ENCODE peak calls at places on chromosomes 4 and X, in four cellular contexts. Z is H9, J is fibroblast of lung, Y is GM23248. A is an unnamed sample.

GRCh38 chr4:81651500-81651899 is 179.8 kb upstream of the RASGEF1B start:
- DNase-seq in Z (no peak), Y (peak; percentile 17), J (no peak), A (peak; percentile 69)

GRCh38 chrX:45771114-45771513 is 570.4 kb upstream of the DIPK2B start:
- DNase-seq in J (peak; percentile 94), Z (no peak), Y (peak; percentile 91), A (peak; percentile 93)

GRCh38 chr4:113872426-113873260 is 106.8 kb downstream of the ARSJ start:
- DNase-seq in Z (no peak), Y (peak; percentile 49), J (no peak), A (no peak)

GRCh38 chr4:664713-665231 is 9.3 kb downstream of the ATP5ME start:
- DNase-seq in Y (no peak), J (no peak), Z (peak; percentile 24), A (no peak)

GRCh38 chr4:3074846-3075651 is 568 bp downstream of the HTT start:
- DNase-seq in J (peak; percentile 45), Z (peak; percentile 83), Y (peak; percentile 89), A (peak; percentile 65)

GRCh38 chr4:176995-177394 is 52.7 kb downstream of the ZNF718 start:
- DNase-seq in Y (no peak), J (no peak), Z (no peak), A (no peak)

GRCh38 chrX:136055651-136056221 is 70.5 kb downstream of the SLC9A6 start:
- DNase-seq in Y (peak; percentile 86), Z (no peak), J (peak; percentile 94), A (no peak)

GRCh38 chr4:104966349-104967033 is 180.2 kb upstream of the TET2 start:
- DNase-seq in Z (no peak), Y (no peak), J (peak; percentile 21), A (peak; percentile 26)

GRCh38 chrX:13472975-13473665 is 96.3 kb upstream of the EGFL6 start:
- DNase-seq in J (no peak), Y (peak; percentile 32), Z (no peak), A (no peak)

GRCh38 chr4:1183985-1184773 is 11.8 kb upstream of the SPON2 start:
- DNase-seq in J (peak; percentile 39), Y (no peak), Z (no peak), A (no peak)

GRCh38 chr4:1309261-1310010 is 19.7 kb downstream of the MAEA start:
- DNase-seq in J (peak; percentile 93), Z (peak; percentile 99), Y (peak; percentile 92), A (peak; percentile 88)

GRCh38 chr4:147430111-147430510 is 50.8 kb upstream of the EDNRA start:
- DNase-seq in Y (no peak), Z (no peak), J (no peak), A (no peak)

GRCh38 chr4:37908488-37909343 is 17.8 kb downstream of the TBC1D1 start:
- DNase-seq in Z (no peak), J (peak; percentile 63), Y (peak; percentile 38), A (peak; percentile 28)

GRCh38 chr4:165094873-165095272 is 17.8 kb downstream of the TMEM192 start:
- DNase-seq in Y (no peak), J (no peak), Z (no peak), A (no peak)

GRCh38 chrX:41209853-41210252 is 124.1 kb upstream of the DDX3X start:
- DNase-seq in J (no peak), Z (no peak), Y (no peak), A (no peak)

GRCh38 chr4:53861856-53862610 is 202.4 kb downstream of the CHIC2 start:
- DNase-seq in Y (peak; percentile 97), J (peak; percentile 93), Z (no peak), A (peak; percentile 67)

GRCh38 chrX:118212817-118213183 is 96.2 kb upstream of the KLHL13 start:
- DNase-seq in J (no peak), Y (no peak), Z (no peak), A (no peak)

GRCh38 chrX:2610246-2611170 is 80.6 kb upstream of the CD99 start:
- DNase-seq in Y (peak; percentile 63), J (peak; percentile 12), Z (no peak), A (no peak)

GRCh38 chrX:152138388-152138784 is at the start of gene MAGEA10:
- DNase-seq in Z (no peak), Y (no peak), J (no peak), A (no peak)

GRCh38 chr4:54902261-54902660 is 223.1 kb downstream of the KDR start:
- DNase-seq in J (no peak), Z (no peak), Y (peak; percentile 46), A (peak; percentile 85)

GRCh38 chrX:100731441-100732281 is at the start of gene SYTL4:
- DNase-seq in Y (peak; percentile 46), Z (peak; percentile 48), J (no peak), A (no peak)

GRCh38 chrX:71053217-71053621 is 14.9 kb downstream of the SNX12 start:
- DNase-seq in Y (no peak), Z (peak; percentile 90), J (peak; percentile 32), A (no peak)

GRCh38 chrX:17032351-17032750 is 85.9 kb downstream of the REPS2 start:
- DNase-seq in Z (no peak), J (peak; percentile 92), Y (peak; percentile 59), A (peak; percentile 79)

GRCh38 chrX:69597399-69597798 is 18.5 kb upstream of the EDA start:
- DNase-seq in Z (no peak), J (no peak), Y (no peak), A (no peak)

GRCh38 chrX:119381349-119381944 is 17.7 kb upstream of the SLC25A43 start:
- DNase-seq in Z (no peak), Y (no peak), J (no peak), A (no peak)

GRCh38 chr4:8844976-8845690 is 26.5 kb downstream of the HMX1 start:
- DNase-seq in Z (no peak), Y (no peak), J (no peak), A (no peak)

GRCh38 chr4:72216539-72217277 is 184.9 kb downstream of the NPFFR2 start:
- DNase-seq in J (no peak), Y (no peak), Z (no peak), A (no peak)

GRCh38 chr4:153790962-153791551 is 2.2 kb upstream of the SFRP2 start:
- DNase-seq in Y (peak; percentile 75), Z (peak; percentile 91), J (no peak), A (no peak)

GRCh38 chr4:165756831-165757230 is 116.2 kb upstream of the TLL1 start:
- DNase-seq in Z (no peak), J (no peak), Y (no peak), A (no peak)

GRCh38 chrX:10329984-10330383 is 173.2 kb downstream of the CLCN4 start:
- DNase-seq in J (no peak), Y (no peak), Z (no peak), A (no peak)

GRCh38 chr4:173403051-173403450 is 4.1 kb upstream of the SCRG1 start:
- DNase-seq in Z (no peak), J (no peak), Y (peak; percentile 54), A (peak; percentile 32)

GRCh38 chr4:18033111-18034085 is 11.8 kb upstream of the LCORL start:
- DNase-seq in Z (no peak), Y (peak; percentile 37), J (peak; percentile 53), A (no peak)

GRCh38 chrX:24241822-24242648 is 71.8 kb downstream of the SUPT20HL2 start:
- DNase-seq in J (peak; percentile 49), Z (no peak), Y (peak; percentile 41), A (no peak)

GRCh38 chrX:69109706-69110635 is 55.3 kb downstream of the PJA1 start:
- DNase-seq in J (peak; percentile 31), Y (peak; percentile 76), Z (peak; percentile 33), A (peak; percentile 84)

GRCh38 chr4:141802324-141802723 is 165.9 kb downstream of the IL15 start:
- DNase-seq in Y (peak; percentile 59), Z (no peak), J (peak; percentile 52), A (no peak)

GRCh38 chr4:183987987-183988392 is 82.9 kb downstream of the STOX2 start:
- DNase-seq in Z (peak; percentile 69), J (peak; percentile 92), Y (peak; percentile 95), A (peak; percentile 86)
- H3K9ac ChIP-seq in Z (no peak overlapping the region), J (peak overlapping the region; percentile 33), Y (peak overlapping the region; percentile 67), A (peak overlapping the region; percentile 63)

DNA sequence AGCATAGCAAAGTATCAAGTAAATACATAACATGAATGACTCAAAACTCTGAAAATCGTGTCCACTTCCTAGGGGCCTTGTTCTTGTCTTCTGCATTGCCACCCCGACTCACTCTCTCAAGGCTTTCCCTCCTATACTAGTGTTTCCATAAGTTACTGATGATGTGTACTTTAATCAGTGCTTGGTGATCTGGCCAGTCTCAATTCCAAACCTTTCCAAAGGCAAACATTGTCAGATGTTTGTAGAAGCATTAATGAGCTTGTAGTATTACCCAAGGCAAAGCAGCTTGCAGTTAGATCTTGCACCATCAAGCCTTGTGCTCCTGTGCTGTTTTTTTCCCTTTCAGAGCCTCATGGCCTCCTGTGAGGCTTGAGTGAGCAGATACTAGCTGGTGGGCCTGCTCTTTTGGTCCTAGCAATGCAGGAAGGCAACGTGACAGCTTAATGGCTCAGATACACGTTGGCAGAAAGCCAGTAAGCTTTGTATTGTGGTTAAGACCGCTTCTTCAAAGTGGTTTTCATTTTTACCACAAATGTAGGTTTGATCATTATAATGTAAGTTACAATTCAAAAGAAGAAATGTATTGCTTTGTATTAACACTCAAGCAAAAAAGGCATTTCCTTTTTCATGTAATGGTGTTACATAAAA is 51.8 kb downstream of the RBPJ start:
- DNase-seq in Y (peak; percentile 61), Z (no peak), J (peak; percentile 77), A (peak; percentile 48)
- H4K20me1 ChIP-seq in Y (peaks cover 60% of the 10 kb centered on the region), Z (no peaks in the 10 kb centered on the region), J (no peaks in the 10 kb centered on the region), A (no peaks in the 10 kb centered on the region)

GRCh38 chr4:143728171-143728570 is 27.7 kb upstream of the FREM3 start:
- DNase-seq in Y (peak; percentile 89), Z (no peak), J (peak; percentile 9), A (no peak)
- H3K9ac ChIP-seq in Y (peak overlapping the region; percentile 22), Z (no peak overlapping the region), J (no peak overlapping the region), A (no peak overlapping the region)

GRCh38 chrX:77779695-77780094 is 6.3 kb downstream of the ATRX start:
- DNase-seq in Y (no peak), Z (no peak), J (no peak), A (no peak)

GRCh38 chrX:77771601-77772000 is 14.4 kb downstream of the ATRX start:
- DNase-seq in J (no peak), Z (no peak), Y (no peak), A (no peak)

DNA sequence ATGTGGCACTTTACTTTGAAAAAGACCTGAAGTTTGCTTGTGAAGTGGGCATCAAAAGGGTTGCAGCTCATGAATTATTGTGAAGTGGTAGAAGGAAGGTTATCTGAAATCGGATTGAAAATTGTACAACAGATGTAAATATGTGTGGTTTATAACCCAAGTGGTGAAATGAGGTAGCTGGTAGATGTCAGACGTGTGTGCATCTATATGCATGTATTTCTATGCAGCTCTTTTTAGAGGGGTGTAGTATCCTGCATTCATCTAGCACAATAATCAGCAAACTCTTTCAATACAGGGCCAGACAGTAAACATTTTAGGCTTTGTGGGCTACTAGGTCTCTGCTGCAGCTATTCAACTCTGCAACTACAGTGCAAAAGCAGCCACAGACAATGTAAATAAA is 9.4 kb downstream of the ATRX start:
- DNase-seq in Z (no peak), J (no peak), Y (no peak), A (no peak)
- H4K20me1 ChIP-seq in Z (no peaks in the 10 kb centered on the region), J (no peaks in the 10 kb centered on the region), Y (no peaks in the 10 kb centered on the region), A (peaks cover 4% of the 10 kb centered on the region)

DNA sequence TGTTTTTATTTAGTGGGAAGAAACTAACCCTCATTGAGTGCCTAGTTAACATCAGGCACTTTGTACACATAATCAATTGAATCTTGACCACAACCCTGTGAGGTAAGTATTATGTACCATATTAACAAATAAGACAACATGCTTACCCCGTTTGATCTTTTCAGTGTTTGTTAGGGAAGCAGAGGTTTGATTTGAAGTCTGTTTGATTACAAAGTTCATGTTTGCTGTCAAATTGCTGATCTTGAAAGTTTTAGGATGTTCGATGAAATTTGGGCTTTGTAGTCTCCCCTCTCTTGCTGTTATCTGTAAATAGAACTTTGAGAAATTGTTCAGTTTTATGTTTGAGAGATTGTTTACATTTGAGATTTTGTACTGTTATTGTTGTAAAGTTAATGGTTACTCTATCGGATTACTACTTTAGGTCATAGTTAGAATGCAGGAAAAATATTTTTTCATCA is 13.4 kb upstream of the ADH4 start:
- DNase-seq in Z (no peak), J (no peak), Y (no peak), A (no peak)
- H3K9ac ChIP-seq in Z (no peak overlapping the region), J (no peak overlapping the region), Y (no peak overlapping the region), A (no peak overlapping the region)

A was measured in mammary epithelial cell.